ENCODE peak calls at places on chromosomes 16 and 17, in nine cellular contexts. Q is cardiac muscle cell, R is fibroblast of lung, T is mucosa of descending colon, P is SK-N-SH, X is foreskin fibroblast, N is fibroblast of pulmonary artery, U is MCF 10A, H is psoas muscle. J is an unnamed sample.

GRCh38 chr17:81082177-81083073 is 47.5 kb downstream of the BAIAP2 start:
- DNase-seq in Q (no peak), R (peak), T (no peak), P (peak), X (no peak), N (no peak), U (no peak), H (peak), J (no peak)

GRCh38 chr16:88543230-88543813 is 26.9 kb upstream of the ZC3H18 start:
- DNase-seq in Q (no peak), R (no peak), T (no peak), P (no peak), X (no peak), N (no peak), U (no peak), H (no peak), J (no peak)

GRCh38 chr16:27334192-27334764 is 20.5 kb downstream of the IL4R start:
- DNase-seq in Q (no peak), R (no peak), T (no peak), P (no peak), X (no peak), N (no peak), U (no peak), H (no peak), J (no peak)

GRCh38 chr16:1346422-1347285 is 5.0 kb downstream of the TSR3 start:
- DNase-seq in Q (no peak), R (no peak), T (no peak), P (peak), X (no peak), N (no peak), U (no peak), H (no peak), J (no peak)

GRCh38 chr16:79790854-79791253 is 190.3 kb upstream of the MAF start:
- DNase-seq in Q (no peak), R (no peak), T (no peak), P (no peak), X (no peak), N (no peak), U (no peak), H (no peak), J (no peak)

GRCh38 chr16:1637526-1637925 is 25.4 kb downstream of the CRAMP1 start:
- DNase-seq in Q (no peak), R (no peak), T (no peak), P (no peak), X (no peak), N (no peak), U (no peak), H (no peak), J (no peak)

GRCh38 chr16:17331991-17332390 is 138.8 kb downstream of the XYLT1 start:
- DNase-seq in Q (no peak), R (no peak), T (no peak), P (no peak), X (no peak), N (no peak), U (no peak), H (no peak), J (no peak)

GRCh38 chr17:20063665-20064648 is 54.8 kb downstream of the SPECC1 start:
- DNase-seq in Q (no peak), R (peak), T (peak), P (no peak), X (peak), N (peak), U (peak), H (peak), J (peak)

GRCh38 chr16:3152022-3152272 is 17.1 kb downstream of the ZNF213 start:
- DNase-seq in Q (no peak), R (no peak), T (no peak), P (no peak), X (no peak), N (no peak), U (no peak), H (no peak), J (no peak)

GRCh38 chr16:7268182-7268581 is 64.5 kb upstream of the RBFOX1 start:
- DNase-seq in Q (peak), R (no peak), T (no peak), P (peak), X (no peak), N (no peak), U (no peak), H (no peak), J (no peak)

GRCh38 chr17:64061157-64061898 is 40.9 kb upstream of the ICAM2 start:
- DNase-seq in Q (no peak), R (peak), T (no peak), P (no peak), X (peak), N (peak), U (no peak), H (no peak), J (no peak)

GRCh38 chr17:8020776-8021564 is 17.9 kb upstream of the ALOX15B start:
- DNase-seq in Q (no peak), R (no peak), T (no peak), P (no peak), X (no peak), N (no peak), U (no peak), H (no peak), J (no peak)

GRCh38 chr16:22320572-22321339 is 23.5 kb downstream of the POLR3E start:
- DNase-seq in Q (no peak), R (no peak), T (no peak), P (no peak), X (no peak), N (no peak), U (no peak), H (no peak), J (no peak)

GRCh38 chr16:59478806-59479205 is 744.7 kb upstream of the GOT2 start:
- DNase-seq in Q (no peak), R (peak), T (no peak), P (no peak), X (peak), N (peak), U (no peak), H (no peak), J (no peak)

GRCh38 chr17:55547027-55547670 is 35.9 kb upstream of the SMIM36 start:
- DNase-seq in Q (no peak), R (peak), T (no peak), P (no peak), X (no peak), N (peak), U (no peak), H (no peak), J (no peak)

GRCh38 chr17:35612924-35613521 is 25.9 kb downstream of the AP2B1 start:
- DNase-seq in Q (peak), R (peak), T (peak), P (peak), X (peak), N (peak), U (peak), H (no peak), J (peak)

GRCh38 chr17:74454197-74455024 is 12.0 kb upstream of the CD300A start:
- DNase-seq in Q (no peak), R (peak), T (peak), P (no peak), X (peak), N (peak), U (peak), H (peak), J (no peak)

GRCh38 chr16:85917012-85917411 is 18.1 kb downstream of the IRF8 start:
- DNase-seq in Q (no peak), R (no peak), T (no peak), P (no peak), X (no peak), N (no peak), U (no peak), H (no peak), J (no peak)
- TF ChIP-seq CTCF in Q (peak), R (no peak), T (no peak), P (peak), X (no peak), N (no peak), U (no peak), H (no peak), J (peak)

GRCh38 chr16:20774703-20775362 is 11.0 kb downstream of the ACSM3 start:
- DNase-seq in Q (peak), R (peak), T (peak), P (peak), X (peak), N (peak), U (peak), H (peak), J (peak)
- TF ChIP-seq CTCF in Q (peak), R (peak), T (peak), P (peak), X (peak), N (peak), U (peak), H (peak), J (peak)

GRCh38 chr16:83102336-83102735 is 475.6 kb downstream of the CDH13 start:
- DNase-seq in Q (no peak), R (no peak), T (no peak), P (no peak), X (no peak), N (no peak), U (peak), H (no peak), J (no peak)
- TF ChIP-seq CTCF in Q (no peak), R (no peak), T (no peak), P (no peak), X (no peak), N (no peak), U (no peak), H (no peak), J (no peak)

DNA sequence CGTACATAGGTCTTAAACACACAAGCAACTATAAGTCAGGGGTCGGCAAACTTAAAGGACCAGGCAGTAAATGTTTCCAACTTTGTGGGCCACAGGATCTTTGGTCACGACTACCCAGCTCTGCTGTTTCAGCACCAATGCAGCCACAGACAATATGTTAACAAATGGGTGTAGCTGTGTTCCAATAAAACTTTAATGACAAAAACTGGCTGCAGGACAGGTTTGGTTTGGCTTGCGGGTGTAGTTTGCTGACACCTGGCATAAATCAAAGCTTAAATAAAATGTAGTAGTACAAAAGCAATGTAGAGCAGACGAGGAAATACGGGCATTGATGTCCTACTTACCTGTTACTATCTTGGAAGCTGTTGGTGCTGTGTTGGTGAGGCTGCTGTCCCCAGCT is 84.7 kb downstream of the SLC5A11 start:
- DNase-seq in Q (no peak), R (no peak), T (no peak), P (no peak), X (no peak), N (no peak), U (no peak), H (no peak), J (no peak)
- TF ChIP-seq CTCF in Q (no peak), R (no peak), T (no peak), P (no peak), X (no peak), N (no peak), U (no peak), H (no peak), J (no peak)

GRCh38 chr16:58465817-58466216 is 34.1 kb upstream of the NDRG4 start:
- DNase-seq in Q (no peak), R (no peak), T (no peak), P (no peak), X (no peak), N (no peak), U (no peak), H (no peak), J (no peak)

GRCh38 chr16:58466396-58466795 is 33.5 kb upstream of the NDRG4 start:
- DNase-seq in Q (no peak), R (no peak), T (no peak), P (no peak), X (no peak), N (no peak), U (no peak), H (no peak), J (no peak)

GRCh38 chr16:58462997-58463891 is 36.7 kb upstream of the NDRG4 start:
- DNase-seq in Q (peak), R (no peak), T (no peak), P (peak), X (no peak), N (no peak), U (no peak), H (no peak), J (no peak)

GRCh38 chr16:58464047-58464915 is 35.7 kb upstream of the NDRG4 start:
- DNase-seq in Q (peak), R (no peak), T (no peak), P (peak), X (no peak), N (no peak), U (no peak), H (no peak), J (no peak)

DNA sequence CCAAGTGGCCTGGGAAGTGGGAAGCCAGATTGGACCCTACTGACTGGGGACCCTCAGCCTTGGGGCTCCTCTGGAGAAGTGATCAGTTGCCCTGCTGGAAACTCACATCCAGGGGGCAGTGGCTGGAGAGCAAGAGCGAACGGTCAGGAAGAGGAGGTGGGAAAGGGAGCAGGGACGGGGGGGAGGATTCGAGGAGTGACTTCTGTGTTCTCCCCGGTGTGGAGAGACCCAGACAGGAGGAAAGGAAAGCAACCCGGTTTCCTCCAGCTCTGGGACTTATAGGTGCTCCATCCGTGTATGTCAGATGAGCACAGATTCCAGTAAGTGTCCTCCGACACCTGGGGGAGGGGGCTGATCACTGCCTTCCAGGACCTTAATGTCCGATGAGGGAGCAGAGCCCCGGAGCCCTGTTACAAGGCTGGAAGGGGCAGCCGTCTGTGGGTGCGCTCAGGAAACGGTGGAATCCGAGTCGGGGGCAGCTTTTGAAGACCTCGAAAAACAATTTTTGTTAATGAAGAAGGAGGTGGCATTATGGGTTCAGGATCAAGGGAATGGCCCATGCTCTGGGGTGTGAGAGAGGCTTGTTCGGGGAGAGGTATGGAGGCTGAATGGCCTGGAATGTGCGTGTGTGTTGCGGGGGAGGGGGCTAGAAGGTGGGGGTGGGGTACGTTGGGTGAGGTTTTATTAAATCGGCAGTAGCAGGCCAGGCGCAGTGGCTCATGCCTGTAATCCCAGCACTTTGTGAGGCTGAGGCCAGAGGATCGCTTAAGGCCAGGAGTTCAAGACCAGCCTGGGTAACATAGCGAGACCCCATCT is 34.8 kb upstream of the NDRG4 start:
- DNase-seq in Q (peak), R (peak), T (no peak), P (peak), X (no peak), N (peak), U (no peak), H (no peak), J (no peak)
- TF ChIP-seq CTCF in Q (peak), R (no peak), T (no peak), P (peak), X (no peak), N (peak), U (no peak), H (no peak), J (peak)

DNA sequence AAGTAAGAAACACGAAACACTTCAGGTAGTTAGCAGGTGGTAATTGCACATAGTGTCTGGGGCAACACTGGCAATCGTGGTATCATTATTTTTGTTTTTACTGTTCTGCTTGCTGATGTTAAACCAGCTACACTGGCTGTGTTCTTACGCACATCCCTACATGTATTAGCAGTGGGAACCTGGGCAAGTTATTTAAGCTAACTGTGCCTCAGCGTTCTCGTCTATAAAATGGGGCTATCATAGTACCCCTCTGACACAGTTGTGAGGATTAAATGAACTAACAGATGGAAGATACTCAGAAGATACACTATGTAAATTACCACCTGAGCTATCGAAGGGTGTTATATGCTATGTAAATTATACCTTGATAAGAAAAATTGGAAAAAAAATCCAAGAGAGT is 117.4 kb downstream of the SNX29 start:
- DNase-seq in Q (no peak), R (no peak), T (no peak), P (no peak), X (no peak), N (no peak), U (no peak), H (no peak), J (no peak)
- TF ChIP-seq CTCF in Q (no peak), R (no peak), T (no peak), P (no peak), X (no peak), N (no peak), U (no peak), H (no peak), J (no peak)